ENCODE peak calls at places on chromosomes 4 and X, in seven cellular contexts. One of them, this sample, is unnamed.

GRCh38 chr4:6113641-6114040 is 86.7 kb downstream of the JAKMIP1 start:
- DNase-seq in NCI-H2081: no peak
- DNase-seq in fibroblast of mammary gland: no peak
- DNase-seq in AG20443: no peak
- DNase-seq in CD4-positive, alpha-beta T cell: no peak
- DNase-seq in ecto neural progenitor cell: no peak
- DNase-seq in T-helper 1 cell: no peak
- DNase-seq in this sample: no peak

GRCh38 chrX:154325541-154325940 is 29.9 kb downstream of the TKTL1 start:
- DNase-seq in ecto neural progenitor cell: no peak
- DNase-seq in NCI-H2081: no peak
- DNase-seq in fibroblast of mammary gland: no peak
- DNase-seq in CD4-positive, alpha-beta T cell: no peak
- DNase-seq in AG20443: no peak
- DNase-seq in T-helper 1 cell: no peak
- DNase-seq in this sample: no peak

GRCh38 chr4:163600731-163601130 is 106.2 kb downstream of the TMA16 start:
- DNase-seq in CD4-positive, alpha-beta T cell: no peak
- DNase-seq in AG20443: no peak
- DNase-seq in fibroblast of mammary gland: no peak
- DNase-seq in NCI-H2081: no peak
- DNase-seq in T-helper 1 cell: no peak
- DNase-seq in ecto neural progenitor cell: no peak
- DNase-seq in this sample: no peak

GRCh38 chr4:76993787-76994641 is 44.5 kb downstream of the SEPTIN11 start:
- DNase-seq in NCI-H2081: no peak
- DNase-seq in ecto neural progenitor cell: no peak
- DNase-seq in AG20443: no peak
- DNase-seq in fibroblast of mammary gland: no peak
- DNase-seq in T-helper 1 cell: peak; percentile 63
- DNase-seq in CD4-positive, alpha-beta T cell: peak; percentile 18
- DNase-seq in this sample: no peak

GRCh38 chr4:72770708-72771107 is 201.7 kb upstream of the ADAMTS3 start:
- DNase-seq in CD4-positive, alpha-beta T cell: no peak
- DNase-seq in T-helper 1 cell: no peak
- DNase-seq in fibroblast of mammary gland: peak; percentile 54
- DNase-seq in ecto neural progenitor cell: no peak
- DNase-seq in NCI-H2081: no peak
- DNase-seq in AG20443: peak; percentile 11
- DNase-seq in this sample: no peak

GRCh38 chrX:143934542-143934941 is 50.7 kb downstream of the UBE2NL start:
- DNase-seq in ecto neural progenitor cell: no peak
- DNase-seq in fibroblast of mammary gland: no peak
- DNase-seq in AG20443: no peak
- DNase-seq in CD4-positive, alpha-beta T cell: no peak
- DNase-seq in T-helper 1 cell: no peak
- DNase-seq in NCI-H2081: peak; percentile 13
- DNase-seq in this sample: no peak

GRCh38 chrX:91108761-91109160 is 325.9 kb upstream of the PABPC5 start:
- DNase-seq in CD4-positive, alpha-beta T cell: no peak
- DNase-seq in fibroblast of mammary gland: no peak
- DNase-seq in T-helper 1 cell: no peak
- DNase-seq in NCI-H2081: no peak
- DNase-seq in ecto neural progenitor cell: no peak
- DNase-seq in AG20443: no peak
- DNase-seq in this sample: no peak

GRCh38 chr4:91830681-91831395 is 472.9 kb upstream of the GRID2 start:
- DNase-seq in T-helper 1 cell: no peak
- DNase-seq in NCI-H2081: no peak
- DNase-seq in CD4-positive, alpha-beta T cell: no peak
- DNase-seq in ecto neural progenitor cell: no peak
- DNase-seq in AG20443: no peak
- DNase-seq in fibroblast of mammary gland: no peak
- DNase-seq in this sample: no peak

GRCh38 chrX:140701480-140701879 is 8.1 kb upstream of the LINC00632 start:
- DNase-seq in ecto neural progenitor cell: no peak
- DNase-seq in CD4-positive, alpha-beta T cell: no peak
- DNase-seq in AG20443: peak; percentile 13
- DNase-seq in T-helper 1 cell: no peak
- DNase-seq in fibroblast of mammary gland: peak; percentile 18
- DNase-seq in NCI-H2081: no peak
- DNase-seq in this sample: no peak

GRCh38 chrX:154698630-154699248 is 45.4 kb upstream of the CTAG2 start:
- DNase-seq in ecto neural progenitor cell: no peak
- DNase-seq in AG20443: no peak
- DNase-seq in CD4-positive, alpha-beta T cell: no peak
- DNase-seq in fibroblast of mammary gland: no peak
- DNase-seq in T-helper 1 cell: no peak
- DNase-seq in NCI-H2081: no peak
- DNase-seq in this sample: no peak

GRCh38 chrX:103249805-103250204 is 5.2 kb downstream of the TCEAL8 start:
- DNase-seq in fibroblast of mammary gland: no peak
- DNase-seq in CD4-positive, alpha-beta T cell: no peak
- DNase-seq in ecto neural progenitor cell: no peak
- DNase-seq in NCI-H2081: no peak
- DNase-seq in AG20443: no peak
- DNase-seq in T-helper 1 cell: no peak
- DNase-seq in this sample: no peak

GRCh38 chrX:100643943-100644587 is at the start of gene SRPX2:
- DNase-seq in T-helper 1 cell: no peak
- DNase-seq in ecto neural progenitor cell: no peak
- DNase-seq in AG20443: peak; percentile 61
- DNase-seq in CD4-positive, alpha-beta T cell: no peak
- DNase-seq in NCI-H2081: no peak
- DNase-seq in fibroblast of mammary gland: peak; percentile 92
- DNase-seq in this sample: no peak

GRCh38 chr4:34619531-34620109 is 1624.7 kb downstream of the ARAP2 start:
- DNase-seq in fibroblast of mammary gland: peak; percentile 14
- DNase-seq in AG20443: no peak
- DNase-seq in T-helper 1 cell: no peak
- DNase-seq in CD4-positive, alpha-beta T cell: no peak
- DNase-seq in NCI-H2081: peak; percentile 10
- DNase-seq in ecto neural progenitor cell: no peak
- DNase-seq in this sample: no peak

GRCh38 chr4:16205298-16206164 is 20.7 kb downstream of the TAPT1 start:
- DNase-seq in fibroblast of mammary gland: no peak
- DNase-seq in AG20443: peak; percentile 28
- DNase-seq in CD4-positive, alpha-beta T cell: no peak
- DNase-seq in ecto neural progenitor cell: no peak
- DNase-seq in NCI-H2081: peak; percentile 63
- DNase-seq in T-helper 1 cell: no peak
- DNase-seq in this sample: no peak

GRCh38 chr4:132297346-132297745 is 851.7 kb upstream of the PCDH10 start:
- DNase-seq in ecto neural progenitor cell: no peak
- DNase-seq in fibroblast of mammary gland: no peak
- DNase-seq in T-helper 1 cell: no peak
- DNase-seq in NCI-H2081: no peak
- DNase-seq in AG20443: no peak
- DNase-seq in CD4-positive, alpha-beta T cell: no peak
- DNase-seq in this sample: no peak

GRCh38 chr4:147772056-147772455 is 40.2 kb downstream of the ARHGAP10 start:
- DNase-seq in CD4-positive, alpha-beta T cell: no peak
- DNase-seq in T-helper 1 cell: no peak
- DNase-seq in ecto neural progenitor cell: no peak
- DNase-seq in fibroblast of mammary gland: no peak
- DNase-seq in NCI-H2081: no peak
- DNase-seq in AG20443: no peak
- DNase-seq in this sample: no peak

GRCh38 chr4:87956501-87956900 is 19.0 kb upstream of the SPP1 start:
- DNase-seq in NCI-H2081: no peak
- DNase-seq in ecto neural progenitor cell: no peak
- DNase-seq in AG20443: no peak
- DNase-seq in CD4-positive, alpha-beta T cell: no peak
- DNase-seq in fibroblast of mammary gland: no peak
- DNase-seq in T-helper 1 cell: no peak
- DNase-seq in this sample: no peak

GRCh38 chr4:139887962-139888735 is 222.5 kb downstream of the MGST2 start:
- DNase-seq in fibroblast of mammary gland: no peak
- DNase-seq in AG20443: no peak
- DNase-seq in CD4-positive, alpha-beta T cell: no peak
- DNase-seq in NCI-H2081: no peak
- DNase-seq in ecto neural progenitor cell: no peak
- DNase-seq in T-helper 1 cell: no peak
- DNase-seq in this sample: no peak

GRCh38 chr4:39565925-39566630 is 38.8 kb upstream of the UGDH start:
- DNase-seq in fibroblast of mammary gland: peak; percentile 94
- DNase-seq in AG20443: peak; percentile 80
- DNase-seq in ecto neural progenitor cell: no peak
- DNase-seq in CD4-positive, alpha-beta T cell: no peak
- DNase-seq in T-helper 1 cell: no peak
- DNase-seq in NCI-H2081: no peak
- DNase-seq in this sample: no peak

GRCh38 chrX:77953708-77954107 is 15.7 kb downstream of the PGAM4 start:
- DNase-seq in ecto neural progenitor cell: no peak
- DNase-seq in T-helper 1 cell: no peak
- DNase-seq in CD4-positive, alpha-beta T cell: no peak
- DNase-seq in fibroblast of mammary gland: peak; percentile 36
- DNase-seq in NCI-H2081: no peak
- DNase-seq in AG20443: no peak
- DNase-seq in this sample: no peak

GRCh38 chr4:120683902-120684540 is 238.5 kb downstream of the PRDM5 start:
- DNase-seq in T-helper 1 cell: no peak
- DNase-seq in fibroblast of mammary gland: peak; percentile 25
- DNase-seq in ecto neural progenitor cell: no peak
- DNase-seq in NCI-H2081: no peak
- DNase-seq in CD4-positive, alpha-beta T cell: no peak
- DNase-seq in AG20443: no peak
- DNase-seq in this sample: no peak

GRCh38 chr4:82692101-82692780 is 106.4 kb downstream of the SCD5 start:
- DNase-seq in NCI-H2081: no peak
- DNase-seq in ecto neural progenitor cell: no peak
- DNase-seq in T-helper 1 cell: no peak
- DNase-seq in AG20443: no peak
- DNase-seq in CD4-positive, alpha-beta T cell: no peak
- DNase-seq in fibroblast of mammary gland: no peak
- DNase-seq in this sample: no peak

GRCh38 chrX:11328134-11328533 is 34.9 kb downstream of the AMELX start:
- DNase-seq in ecto neural progenitor cell: no peak
- DNase-seq in fibroblast of mammary gland: no peak
- DNase-seq in CD4-positive, alpha-beta T cell: no peak
- DNase-seq in NCI-H2081: no peak
- DNase-seq in T-helper 1 cell: no peak
- DNase-seq in AG20443: no peak
- DNase-seq in this sample: no peak

GRCh38 chr4:149690726-149691125 is 124.9 kb downstream of the IQCM start:
- DNase-seq in AG20443: no peak
- DNase-seq in T-helper 1 cell: no peak
- DNase-seq in CD4-positive, alpha-beta T cell: no peak
- DNase-seq in fibroblast of mammary gland: no peak
- DNase-seq in ecto neural progenitor cell: no peak
- DNase-seq in NCI-H2081: no peak
- DNase-seq in this sample: no peak

GRCh38 chr4:24594887-24595286 is 10.5 kb upstream of the DHX15 start:
- DNase-seq in AG20443: no peak
- DNase-seq in CD4-positive, alpha-beta T cell: no peak
- DNase-seq in fibroblast of mammary gland: no peak
- DNase-seq in NCI-H2081: no peak
- DNase-seq in ecto neural progenitor cell: no peak
- DNase-seq in T-helper 1 cell: no peak
- DNase-seq in this sample: no peak